ENCODE peak calls at places on chromosomes 3 and 15, in seven cellular contexts. B is Panc1, A is mesendoderm, C is tibial artery, S is lung, W is PC-3, J is H1. D is an unnamed sample. For H3K36me3, the result is how much of the 10 kb centered on the place peaks cover.

GRCh38 chr3:94004301-94004910 is 24.0 kb downstream of the STX19 start:
- DNase-seq in B (peak), A (peak), C (no peak), S (no peak), W (peak), J (no peak), D (no peak)

GRCh38 chr3:73610493-73610892 is 14.2 kb downstream of the PDZRN3 start:
- DNase-seq in B (no peak), A (no peak), C (no peak), S (no peak), W (no peak), J (no peak), D (no peak)

GRCh38 chr3:108222813-108223307 is 636 bp upstream of the IFT57 start:
- DNase-seq in B (no peak), A (peak), C (no peak), S (no peak), W (peak), J (no peak), D (no peak)

GRCh38 chr3:12914075-12914474 is 72.7 kb upstream of the RPL32 start:
- DNase-seq in B (no peak), A (no peak), C (no peak), S (no peak), W (no peak), J (no peak), D (no peak)

GRCh38 chr3:128052831-128053419 is 688 bp downstream of the SEC61A1 start:
- DNase-seq in B (no peak), A (no peak), C (no peak), S (no peak), W (no peak), J (no peak), D (no peak)

GRCh38 chr15:92184679-92185230 is 208.9 kb upstream of the ST8SIA2 start:
- DNase-seq in B (no peak), A (no peak), C (no peak), S (no peak), W (no peak), J (no peak), D (no peak)

GRCh38 chr15:70507772-70508351 is 255.5 kb downstream of the UACA start:
- DNase-seq in B (peak), A (no peak), C (no peak), S (peak), W (peak), J (no peak), D (no peak)

GRCh38 chr15:43505723-43506122 is 11.7 kb upstream of the MAP1A start:
- DNase-seq in B (no peak), A (no peak), C (no peak), S (no peak), W (no peak), J (no peak), D (no peak)

GRCh38 chr3:37962906-37963486 is 27.6 kb upstream of the VILL start:
- DNase-seq in B (no peak), A (no peak), C (no peak), S (no peak), W (no peak), J (no peak), D (no peak)

GRCh38 chr15:65066001-65066634 is 1.7 kb downstream of the RASL12 start:
- DNase-seq in B (no peak), A (peak), C (no peak), S (no peak), W (no peak), J (no peak), D (no peak)

GRCh38 chr15:98525625-98526024 is 122.7 kb upstream of the IGF1R start:
- DNase-seq in B (no peak), A (no peak), C (no peak), S (no peak), W (no peak), J (no peak), D (no peak)
- H3K36me3 ChIP-seq in B (under half), A (under half), C (under half), S (under half), W (under half), J (under half), D (under half)

GRCh38 chr3:127027811-127028548 is 45.1 kb downstream of the PLXNA1 start:
- DNase-seq in B (no peak), A (no peak), C (no peak), S (no peak), W (no peak), J (no peak), D (no peak)

GRCh38 chr3:127031046-127031810 is 48.3 kb downstream of the PLXNA1 start:
- DNase-seq in B (no peak), A (no peak), C (no peak), S (no peak), W (no peak), J (no peak), D (no peak)

GRCh38 chr3:127030328-127031045 is 47.6 kb downstream of the PLXNA1 start:
- DNase-seq in B (no peak), A (no peak), C (no peak), S (no peak), W (no peak), J (no peak), D (no peak)

GRCh38 chr3:127028766-127029520 is 46.0 kb downstream of the PLXNA1 start:
- DNase-seq in B (no peak), A (no peak), C (no peak), S (no peak), W (no peak), J (no peak), D (no peak)

DNA sequence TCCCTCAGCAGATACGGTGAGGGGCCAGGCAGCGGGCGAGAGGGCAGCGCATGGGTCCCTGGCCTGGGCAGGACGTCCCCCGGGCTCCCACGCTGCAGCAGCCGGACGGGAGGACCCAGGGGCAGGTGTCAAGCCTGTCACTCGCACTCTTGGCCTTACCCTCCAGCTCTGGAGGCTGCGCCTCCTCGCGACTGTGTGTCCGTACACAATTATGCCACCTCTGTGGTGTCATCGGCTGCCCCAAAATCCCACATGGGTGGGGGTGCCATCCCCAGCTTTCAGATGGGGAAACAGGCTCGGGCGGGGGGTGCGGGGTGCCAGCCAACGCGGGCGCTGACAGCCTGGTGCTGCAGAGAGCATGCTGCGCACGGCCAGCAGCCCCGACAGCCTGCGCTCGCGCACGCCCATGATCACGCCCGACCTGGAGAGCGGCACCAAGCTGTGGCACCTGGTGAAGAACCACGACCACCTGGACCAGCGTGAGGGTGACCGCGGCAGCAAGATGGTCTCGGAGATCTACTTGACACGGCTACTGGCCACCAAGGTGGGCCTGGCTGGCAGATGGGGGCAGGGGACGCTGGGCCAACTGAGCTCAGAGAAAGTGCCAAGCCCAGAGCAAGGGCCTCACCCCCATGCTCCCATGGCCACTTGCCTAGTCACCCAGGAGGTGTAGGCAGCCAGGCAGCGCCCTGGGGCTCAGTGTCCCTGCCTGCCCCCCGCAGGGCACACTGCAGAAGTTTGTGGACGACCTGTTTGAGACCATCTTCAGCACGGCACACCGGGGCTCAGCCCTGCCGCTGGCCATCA is 46.8 kb downstream of the PLXNA1 start:
- DNase-seq in B (no peak), A (no peak), C (no peak), S (no peak), W (no peak), J (no peak), D (no peak)
- H3K36me3 ChIP-seq in B (under half), A (under half), C (under half), S (half or more), W (under half), J (under half), D (half or more)

GRCh38 chr15:90227336-90227735 is 6.4 kb downstream of the CIB1 start:
- DNase-seq in B (no peak), A (no peak), C (no peak), S (no peak), W (no peak), J (no peak), D (no peak)

GRCh38 chr15:90223441-90224165 is 10.1 kb downstream of the CIB1 start:
- DNase-seq in B (no peak), A (no peak), C (no peak), S (no peak), W (no peak), J (no peak), D (no peak)

GRCh38 chr15:90225047-90225446 is 8.7 kb downstream of the CIB1 start:
- DNase-seq in B (no peak), A (no peak), C (no peak), S (no peak), W (no peak), J (no peak), D (no peak)

GRCh38 chr15:90227816-90228772 is 5.6 kb downstream of the CIB1 start:
- DNase-seq in B (no peak), A (no peak), C (no peak), S (no peak), W (no peak), J (no peak), D (no peak)

GRCh38 chr15:90225504-90226234 is 8.1 kb downstream of the CIB1 start:
- DNase-seq in B (no peak), A (no peak), C (no peak), S (no peak), W (no peak), J (no peak), D (no peak)
- H3K36me3 ChIP-seq in B (under half), A (under half), C (half or more), S (under half), W (half or more), J (under half), D (half or more)

GRCh38 chr15:22915866-22916515 is 64.2 kb downstream of the CYFIP1 start:
- DNase-seq in B (no peak), A (no peak), C (no peak), S (no peak), W (no peak), J (no peak), D (no peak)
- H3K36me3 ChIP-seq in B (under half), A (under half), C (half or more), S (half or more), W (under half), J (under half), D (under half)

GRCh38 chr3:1232276-1232675 is 139.5 kb downstream of the CNTN6 start:
- DNase-seq in B (no peak), A (peak), C (no peak), S (no peak), W (no peak), J (no peak), D (no peak)
- H3K36me3 ChIP-seq in B (under half), A (under half), C (under half), S (under half), W (under half), J (under half), D (under half)

GRCh38 chr3:39148116-39149058 is 5.0 kb downstream of the CSRNP1 start:
- DNase-seq in B (no peak), A (peak), C (peak), S (no peak), W (no peak), J (no peak), D (no peak)

GRCh38 chr3:39146083-39146501 is 7.3 kb downstream of the CSRNP1 start:
- DNase-seq in B (no peak), A (no peak), C (peak), S (no peak), W (no peak), J (no peak), D (no peak)

GRCh38 chr3:39147711-39148115 is 5.7 kb downstream of the CSRNP1 start:
- DNase-seq in B (no peak), A (peak), C (peak), S (no peak), W (peak), J (no peak), D (no peak)

GRCh38 chr3:39146611-39147373 is 6.6 kb downstream of the CSRNP1 start:
- DNase-seq in B (peak), A (peak), C (peak), S (peak), W (peak), J (no peak), D (peak)

GRCh38 chr3:39147374-39147709 is 6.0 kb downstream of the CSRNP1 start:
- DNase-seq in B (no peak), A (no peak), C (no peak), S (no peak), W (no peak), J (no peak), D (no peak)
- H3K36me3 ChIP-seq in B (under half), A (under half), C (under half), S (under half), W (under half), J (under half), D (under half)

DNA sequence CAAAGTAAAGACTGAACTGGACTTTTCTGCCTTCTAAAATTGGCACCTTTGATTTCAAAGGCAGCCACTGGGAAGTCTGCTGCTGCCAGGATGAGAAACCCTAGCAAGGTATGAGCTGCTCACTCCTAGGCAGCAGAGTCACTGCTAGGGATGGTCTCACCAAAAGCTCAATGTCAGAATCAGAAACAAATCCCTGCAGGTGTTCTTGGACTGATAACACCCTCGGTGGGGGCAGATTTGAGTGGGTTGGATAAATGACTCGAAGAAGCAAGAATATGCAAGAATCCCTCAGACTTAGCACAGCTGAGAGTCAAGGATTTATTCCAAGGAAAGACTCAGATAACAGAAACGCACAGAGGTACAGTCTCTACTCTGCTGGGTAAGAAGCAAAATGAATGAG is 90.4 kb downstream of the PRICKLE2 start:
- DNase-seq in B (no peak), A (no peak), C (no peak), S (no peak), W (no peak), J (no peak), D (no peak)
- H3K36me3 ChIP-seq in B (under half), A (under half), C (under half), S (under half), W (under half), J (under half), D (under half)

GRCh38 chr15:41521614-41522013 is 8.0 kb upstream of the LTK start:
- DNase-seq in B (no peak), A (no peak), C (no peak), S (no peak), W (no peak), J (no peak), D (no peak)
- H3K36me3 ChIP-seq in B (under half), A (under half), C (under half), S (under half), W (under half), J (under half), D (under half)

GRCh38 chr3:14132689-14133088 is 7.8 kb downstream of the TMEM43 start:
- DNase-seq in B (no peak), A (no peak), C (no peak), S (no peak), W (no peak), J (no peak), D (no peak)
- H3K36me3 ChIP-seq in B (under half), A (under half), C (half or more), S (half or more), W (half or more), J (under half), D (half or more)

GRCh38 chr15:37087050-37087691 is 13.2 kb downstream of the MEIS2 start:
- DNase-seq in B (no peak), A (no peak), C (no peak), S (no peak), W (no peak), J (no peak), D (no peak)
- H3K36me3 ChIP-seq in B (under half), A (under half), C (under half), S (under half), W (under half), J (under half), D (half or more)

D was measured in esophagus squamous epithelium.